ENCODE peak calls at places on chromosomes 2 and 18, in five cellular contexts. One of them, this sample, is unnamed.

GRCh38 chr2:85950743-85951142 is 62.0 kb upstream of the ST3GAL5 start:
- DNase-seq in NCI-H2107: no peak
- DNase-seq in HuH-7: no peak
- DNase-seq in cardiac fibroblast: no peak
- DNase-seq in activated CD8-positive, alpha-beta memory T cell treated with anti-CD3 and anti-CD28 coated beads, Interleukin-2, amount 10 ng/mL, durations not matched to agents 7 days and 5 days: no peak
- DNase-seq in this sample: no peak

GRCh38 chr2:207112397-207112796 is 53.4 kb downstream of the KLF7 start:
- DNase-seq in NCI-H2107: no peak
- DNase-seq in activated CD8-positive, alpha-beta memory T cell treated with anti-CD3 and anti-CD28 coated beads, Interleukin-2, amount 10 ng/mL, durations not matched to agents 7 days and 5 days: no peak
- DNase-seq in cardiac fibroblast: no peak
- DNase-seq in HuH-7: no peak
- DNase-seq in this sample: no peak

GRCh38 chr2:145018502-145018901 is 498.6 kb upstream of the ZEB2 start:
- DNase-seq in HuH-7: no peak
- DNase-seq in NCI-H2107: no peak
- DNase-seq in activated CD8-positive, alpha-beta memory T cell treated with anti-CD3 and anti-CD28 coated beads, Interleukin-2, amount 10 ng/mL, durations not matched to agents 7 days and 5 days: no peak
- DNase-seq in cardiac fibroblast: no peak
- DNase-seq in this sample: no peak

GRCh38 chr2:157236404-157236803 is 21.1 kb upstream of the GALNT5 start:
- DNase-seq in HuH-7: no peak
- DNase-seq in NCI-H2107: no peak
- DNase-seq in activated CD8-positive, alpha-beta memory T cell treated with anti-CD3 and anti-CD28 coated beads, Interleukin-2, amount 10 ng/mL, durations not matched to agents 7 days and 5 days: no peak
- DNase-seq in cardiac fibroblast: no peak
- DNase-seq in this sample: no peak

GRCh38 chr18:9403795-9404564 is 69.4 kb downstream of the TWSG1 start:
- DNase-seq in cardiac fibroblast: no peak
- DNase-seq in HuH-7: peak; percentile 55
- DNase-seq in NCI-H2107: no peak
- DNase-seq in activated CD8-positive, alpha-beta memory T cell treated with anti-CD3 and anti-CD28 coated beads, Interleukin-2, amount 10 ng/mL, durations not matched to agents 7 days and 5 days: no peak
- DNase-seq in this sample: no peak

GRCh38 chr2:196988599-196988998 is 62.1 kb upstream of the PGAP1 start:
- DNase-seq in HuH-7: no peak
- DNase-seq in cardiac fibroblast: no peak
- DNase-seq in NCI-H2107: no peak
- DNase-seq in activated CD8-positive, alpha-beta memory T cell treated with anti-CD3 and anti-CD28 coated beads, Interleukin-2, amount 10 ng/mL, durations not matched to agents 7 days and 5 days: no peak
- DNase-seq in this sample: no peak

GRCh38 chr18:5159080-5159479 is 38.0 kb downstream of the AKAIN1 start:
- DNase-seq in NCI-H2107: no peak
- DNase-seq in HuH-7: no peak
- DNase-seq in activated CD8-positive, alpha-beta memory T cell treated with anti-CD3 and anti-CD28 coated beads, Interleukin-2, amount 10 ng/mL, durations not matched to agents 7 days and 5 days: no peak
- DNase-seq in cardiac fibroblast: no peak
- DNase-seq in this sample: no peak

GRCh38 chr2:73984922-73985317 is 210 bp downstream of the TET3 start:
- DNase-seq in cardiac fibroblast: no peak
- DNase-seq in HuH-7: peak; percentile 69
- DNase-seq in activated CD8-positive, alpha-beta memory T cell treated with anti-CD3 and anti-CD28 coated beads, Interleukin-2, amount 10 ng/mL, durations not matched to agents 7 days and 5 days: peak; percentile 65
- DNase-seq in NCI-H2107: no peak
- DNase-seq in this sample: no peak

GRCh38 chr18:40485318-40485717 is 1469.7 kb upstream of the PIK3C3 start:
- DNase-seq in activated CD8-positive, alpha-beta memory T cell treated with anti-CD3 and anti-CD28 coated beads, Interleukin-2, amount 10 ng/mL, durations not matched to agents 7 days and 5 days: no peak
- DNase-seq in HuH-7: no peak
- DNase-seq in NCI-H2107: no peak
- DNase-seq in cardiac fibroblast: peak; percentile 44
- DNase-seq in this sample: no peak

GRCh38 chr2:45448217-45448616 is 162.8 kb downstream of the SRBD1 start:
- DNase-seq in activated CD8-positive, alpha-beta memory T cell treated with anti-CD3 and anti-CD28 coated beads, Interleukin-2, amount 10 ng/mL, durations not matched to agents 7 days and 5 days: no peak
- DNase-seq in cardiac fibroblast: no peak
- DNase-seq in NCI-H2107: no peak
- DNase-seq in HuH-7: no peak
- DNase-seq in this sample: no peak

GRCh38 chr2:226176298-226176984 is 623.2 kb downstream of the IRS1 start:
- DNase-seq in NCI-H2107: no peak
- DNase-seq in HuH-7: no peak
- DNase-seq in activated CD8-positive, alpha-beta memory T cell treated with anti-CD3 and anti-CD28 coated beads, Interleukin-2, amount 10 ng/mL, durations not matched to agents 7 days and 5 days: no peak
- DNase-seq in cardiac fibroblast: no peak
- DNase-seq in this sample: no peak

GRCh38 chr2:207844648-207845047 is 74.9 kb upstream of the FZD5 start:
- DNase-seq in cardiac fibroblast: no peak
- DNase-seq in activated CD8-positive, alpha-beta memory T cell treated with anti-CD3 and anti-CD28 coated beads, Interleukin-2, amount 10 ng/mL, durations not matched to agents 7 days and 5 days: no peak
- DNase-seq in HuH-7: no peak
- DNase-seq in NCI-H2107: no peak
- DNase-seq in this sample: no peak

GRCh38 chr2:112947374-112947773 is 30.4 kb upstream of the IL36G start:
- DNase-seq in cardiac fibroblast: no peak
- DNase-seq in HuH-7: no peak
- DNase-seq in activated CD8-positive, alpha-beta memory T cell treated with anti-CD3 and anti-CD28 coated beads, Interleukin-2, amount 10 ng/mL, durations not matched to agents 7 days and 5 days: no peak
- DNase-seq in NCI-H2107: no peak
- DNase-seq in this sample: no peak

GRCh38 chr18:51030537-51031258 is 685 bp downstream of the SMAD4 start:
- DNase-seq in cardiac fibroblast: peak; percentile 51
- DNase-seq in HuH-7: no peak
- DNase-seq in NCI-H2107: peak; percentile 50
- DNase-seq in activated CD8-positive, alpha-beta memory T cell treated with anti-CD3 and anti-CD28 coated beads, Interleukin-2, amount 10 ng/mL, durations not matched to agents 7 days and 5 days: peak; percentile 69
- DNase-seq in this sample: no peak

GRCh38 chr18:32372381-32373061 is 98.2 kb downstream of the GAREM1 start:
- DNase-seq in cardiac fibroblast: no peak
- DNase-seq in HuH-7: peak; percentile 20
- DNase-seq in NCI-H2107: no peak
- DNase-seq in activated CD8-positive, alpha-beta memory T cell treated with anti-CD3 and anti-CD28 coated beads, Interleukin-2, amount 10 ng/mL, durations not matched to agents 7 days and 5 days: no peak
- DNase-seq in this sample: no peak

GRCh38 chr2:62489162-62489561 is 16.8 kb downstream of the TMEM17 start:
- DNase-seq in NCI-H2107: no peak
- DNase-seq in cardiac fibroblast: peak; percentile 54
- DNase-seq in activated CD8-positive, alpha-beta memory T cell treated with anti-CD3 and anti-CD28 coated beads, Interleukin-2, amount 10 ng/mL, durations not matched to agents 7 days and 5 days: no peak
- DNase-seq in HuH-7: no peak
- DNase-seq in this sample: no peak

GRCh38 chr2:56729212-56729611 is 545.4 kb downstream of the CCDC85A start:
- DNase-seq in cardiac fibroblast: peak; percentile 39
- DNase-seq in NCI-H2107: no peak
- DNase-seq in activated CD8-positive, alpha-beta memory T cell treated with anti-CD3 and anti-CD28 coated beads, Interleukin-2, amount 10 ng/mL, durations not matched to agents 7 days and 5 days: no peak
- DNase-seq in HuH-7: no peak
- DNase-seq in this sample: no peak

GRCh38 chr2:26907416-26907815 is 59.5 kb downstream of the DPYSL5 start:
- DNase-seq in activated CD8-positive, alpha-beta memory T cell treated with anti-CD3 and anti-CD28 coated beads, Interleukin-2, amount 10 ng/mL, durations not matched to agents 7 days and 5 days: no peak
- DNase-seq in HuH-7: no peak
- DNase-seq in NCI-H2107: no peak
- DNase-seq in cardiac fibroblast: no peak
- DNase-seq in this sample: no peak

GRCh38 chr18:51361130-51361860 is 163.8 kb upstream of the MEX3C start:
- DNase-seq in cardiac fibroblast: peak; percentile 43
- DNase-seq in NCI-H2107: no peak
- DNase-seq in activated CD8-positive, alpha-beta memory T cell treated with anti-CD3 and anti-CD28 coated beads, Interleukin-2, amount 10 ng/mL, durations not matched to agents 7 days and 5 days: peak; percentile 65
- DNase-seq in HuH-7: peak; percentile 11
- DNase-seq in this sample: no peak

GRCh38 chr2:239194731-239195317 is 206.0 kb downstream of the HDAC4 start:
- DNase-seq in cardiac fibroblast: no peak
- DNase-seq in HuH-7: no peak
- DNase-seq in NCI-H2107: no peak
- DNase-seq in activated CD8-positive, alpha-beta memory T cell treated with anti-CD3 and anti-CD28 coated beads, Interleukin-2, amount 10 ng/mL, durations not matched to agents 7 days and 5 days: peak; percentile 30
- DNase-seq in this sample: no peak

GRCh38 chr2:160652236-160652635 is 158.6 kb upstream of the RBMS1 start:
- DNase-seq in activated CD8-positive, alpha-beta memory T cell treated with anti-CD3 and anti-CD28 coated beads, Interleukin-2, amount 10 ng/mL, durations not matched to agents 7 days and 5 days: peak; percentile 86
- DNase-seq in NCI-H2107: no peak
- DNase-seq in cardiac fibroblast: peak; percentile 70
- DNase-seq in HuH-7: no peak
- DNase-seq in this sample: no peak

GRCh38 chr2:140392824-140393223 is 1612.6 kb upstream of the NXPH2 start:
- DNase-seq in activated CD8-positive, alpha-beta memory T cell treated with anti-CD3 and anti-CD28 coated beads, Interleukin-2, amount 10 ng/mL, durations not matched to agents 7 days and 5 days: no peak
- DNase-seq in cardiac fibroblast: peak; percentile 3
- DNase-seq in NCI-H2107: no peak
- DNase-seq in HuH-7: no peak
- DNase-seq in this sample: no peak

GRCh38 chr2:219274392-219274921 is 4.7 kb upstream of the DNAJB2 start:
- DNase-seq in HuH-7: no peak
- DNase-seq in cardiac fibroblast: peak; percentile 90
- DNase-seq in activated CD8-positive, alpha-beta memory T cell treated with anti-CD3 and anti-CD28 coated beads, Interleukin-2, amount 10 ng/mL, durations not matched to agents 7 days and 5 days: no peak
- DNase-seq in NCI-H2107: no peak
- DNase-seq in this sample: no peak

GRCh38 chr2:108604196-108604595 is 69.9 kb downstream of the LIMS1 start:
- DNase-seq in NCI-H2107: no peak
- DNase-seq in activated CD8-positive, alpha-beta memory T cell treated with anti-CD3 and anti-CD28 coated beads, Interleukin-2, amount 10 ng/mL, durations not matched to agents 7 days and 5 days: no peak
- DNase-seq in cardiac fibroblast: peak; percentile 53
- DNase-seq in HuH-7: no peak
- DNase-seq in this sample: no peak

GRCh38 chr2:11389551-11390528 is 45.4 kb upstream of the ROCK2 start:
- DNase-seq in NCI-H2107: no peak
- DNase-seq in cardiac fibroblast: peak; percentile 72
- DNase-seq in HuH-7: no peak
- DNase-seq in activated CD8-positive, alpha-beta memory T cell treated with anti-CD3 and anti-CD28 coated beads, Interleukin-2, amount 10 ng/mL, durations not matched to agents 7 days and 5 days: no peak
- DNase-seq in this sample: no peak

This sample was measured in NCI-H187.